ENCODE peak calls at places on chromosomes 16 and 17, in four cellular contexts. N is prostate gland, S is sigmoid colon, F is stomach. Q is an unnamed sample.

GRCh38 chr17:63917646-63918045 is 993 bp downstream of the GH1 start:
- DNase-seq in S (no peak), N (no peak), F (no peak), Q (no peak)

GRCh38 chr16:73565263-73565662 is 517.3 kb upstream of the ZFHX3 start:
- DNase-seq in S (no peak), N (no peak), F (no peak), Q (no peak)

GRCh38 chr17:32873114-32873513 is 3.8 kb downstream of the MYO1D start:
- DNase-seq in F (no peak), S (no peak), N (no peak), Q (no peak)

GRCh38 chr16:13479549-13479948 is 440.4 kb upstream of the ERCC4 start:
- DNase-seq in S (no peak), F (no peak), N (no peak), Q (no peak)

GRCh38 chr17:16348586-16348985 is 4.7 kb downstream of the CENPV start:
- DNase-seq in F (no peak), S (peak; percentile 41), N (no peak), Q (no peak)

GRCh38 chr17:42581744-42582270 is 4.3 kb upstream of the PSMC3IP start:
- DNase-seq in F (no peak), N (no peak), S (no peak), Q (no peak)

GRCh38 chr16:22631264-22631663 is 120.6 kb downstream of the NPIPB5 start:
- DNase-seq in N (no peak), F (no peak), S (no peak), Q (no peak)

GRCh38 chr17:17239832-17240231 is 2.9 kb upstream of the FLCN start:
- DNase-seq in N (no peak), S (no peak), F (no peak), Q (no peak)

GRCh38 chr17:79797492-79798295 is 817 bp upstream of the CBX8 start:
- DNase-seq in F (no peak), N (no peak), S (no peak), Q (no peak)

GRCh38 chr16:12097523-12098428 is 121.2 kb downstream of the SNX29 start:
- DNase-seq in S (peak; percentile 76), N (peak; percentile 72), F (no peak), Q (no peak)

GRCh38 chr16:68645494-68646388 is 631 bp downstream of the CDH3 start:
- DNase-seq in N (peak; percentile 25), S (no peak), F (no peak), Q (peak; percentile 55)

GRCh38 chr16:1154887-1155331 is 2.0 kb downstream of the CACNA1H start:
- DNase-seq in F (no peak), N (no peak), S (no peak), Q (no peak)

GRCh38 chr17:66547170-66547865 is 244.9 kb downstream of the PRKCA start:
- DNase-seq in S (no peak), N (no peak), F (no peak), Q (no peak)

GRCh38 chr16:67525176-67525860 is 3.3 kb upstream of the RIPOR1 start:
- DNase-seq in F (no peak), N (no peak), S (no peak), Q (no peak)
- H3K4me1 ChIP-seq in F (peaks cover 23% of the 10 kb centered on the region), N (peaks cover under 1% of the 10 kb centered on the region), S (peaks cover 15% of the 10 kb centered on the region), Q (no peaks in the 10 kb centered on the region)

GRCh38 chr17:81119223-81120148 is 45.8 kb upstream of the PVALEF start:
- DNase-seq in S (peak; percentile 87), N (peak; percentile 84), F (peak; percentile 89), Q (peak; percentile 89)
- H3K4me3 ChIP-seq in S (peak overlapping the region; percentile 27), N (peak overlapping the region; percentile 24), F (peak overlapping the region; percentile 44), Q (peak overlapping the region; percentile 58)

DNA sequence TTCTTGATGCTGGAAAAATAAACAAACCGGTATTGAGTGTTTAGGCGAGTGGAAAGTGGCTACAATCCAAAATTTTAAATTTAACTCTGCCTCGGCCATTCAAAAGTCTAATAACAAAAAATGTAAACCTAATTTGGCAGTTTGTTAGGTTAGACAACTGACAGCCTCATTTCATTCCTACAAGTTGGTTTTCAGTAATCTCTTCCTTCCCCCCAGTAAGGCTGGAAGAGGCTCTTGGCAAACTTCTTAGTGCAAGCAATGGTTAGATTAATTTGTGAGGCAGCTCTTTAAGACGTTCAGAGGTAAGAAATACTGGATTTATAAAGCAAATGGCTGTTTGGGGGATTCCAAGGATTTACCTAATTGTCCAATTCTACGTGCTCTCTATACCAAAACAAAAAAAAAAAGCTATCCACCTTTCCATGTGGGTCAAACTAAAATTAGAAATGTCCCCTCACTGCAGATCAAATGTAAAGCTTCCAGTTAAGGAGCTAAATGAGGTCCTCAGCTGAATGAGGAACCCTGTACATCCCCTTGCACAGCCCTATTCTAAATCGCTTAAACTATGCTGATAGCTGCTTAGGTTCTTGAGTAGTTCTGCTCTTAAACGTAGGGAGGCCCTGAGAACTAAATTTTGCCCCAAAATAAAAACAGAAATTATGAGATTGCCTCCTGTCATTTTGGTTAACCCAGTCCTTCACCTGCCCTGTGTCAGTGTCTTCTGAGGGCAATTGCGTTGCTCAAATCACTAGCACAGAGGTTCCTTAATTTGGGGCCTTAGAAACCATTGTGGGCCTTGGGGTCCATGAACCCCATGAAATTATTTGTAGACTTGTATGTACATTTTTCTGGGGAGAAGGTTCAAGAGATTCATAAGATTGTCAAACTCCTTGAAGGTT is 2.9 kb downstream of the HEXIM1 start:
- DNase-seq in N (no peak), F (no peak), S (no peak), Q (no peak)
- TF ChIP-seq POLR2AphosphoS5 in N (peak; percentile 27), F (no peak), S (no peak), Q (no peak)

GRCh38 chr17:21373696-21374454 is 2.3 kb upstream of the KCNJ12 start:
- DNase-seq in S (no peak), F (no peak), N (no peak), Q (no peak)
- H3K4me1 ChIP-seq in S (peaks cover 44% of the 10 kb centered on the region), F (peaks cover 31% of the 10 kb centered on the region), N (no peaks in the 10 kb centered on the region), Q (peaks cover 11% of the 10 kb centered on the region)

DNA sequence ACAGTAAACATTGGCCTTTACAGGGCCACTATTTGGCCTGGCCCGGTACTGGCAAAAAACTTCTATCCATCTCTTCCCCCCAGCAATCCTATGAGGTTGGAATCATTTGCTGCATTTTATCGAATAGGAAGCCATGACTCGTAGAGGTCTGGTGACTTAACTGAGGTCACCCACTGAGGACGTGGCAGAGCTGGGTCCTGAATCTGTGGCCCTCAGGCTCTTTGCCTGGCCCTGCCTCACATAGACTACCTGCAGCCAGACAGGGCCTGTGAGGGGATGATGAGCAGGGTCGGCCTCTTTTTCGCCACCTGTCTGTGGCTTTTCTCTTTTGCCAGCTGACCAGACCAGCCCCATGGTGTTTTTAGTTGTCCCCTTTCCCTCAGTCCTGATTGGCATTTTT is 1.9 kb downstream of the PPP4C start:
- DNase-seq in S (no peak), N (no peak), F (no peak), Q (no peak)
- H3K4me3 ChIP-seq in S (no peak overlapping the region), N (no peak overlapping the region), F (peak overlapping the region; percentile 98), Q (no peak overlapping the region)

DNA sequence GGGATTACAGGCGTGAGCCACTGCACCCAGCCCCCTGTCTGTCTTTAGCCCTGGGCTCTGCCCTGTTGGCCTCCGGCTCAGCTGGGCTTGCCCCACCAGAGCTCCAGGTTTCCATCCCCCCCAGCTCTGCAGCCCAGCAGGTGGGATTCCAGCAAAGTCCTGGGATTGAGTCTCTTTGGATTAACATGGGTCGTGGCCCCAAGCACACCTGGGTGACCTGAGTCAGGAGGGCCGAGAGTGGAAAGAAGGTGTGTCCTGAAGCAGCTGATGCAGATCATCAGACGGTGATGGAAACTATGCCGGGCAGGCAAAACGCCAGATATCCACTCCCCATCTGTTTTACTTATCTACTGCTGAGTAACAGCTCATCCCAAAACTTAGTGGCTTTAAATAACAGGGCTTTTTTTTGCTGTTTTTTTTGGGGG is 72.5 kb downstream of the KNOP1 start:
- DNase-seq in S (peak; percentile 93), N (no peak), F (no peak), Q (no peak)
- TF ChIP-seq POLR2AphosphoS5 in S (peak; percentile 11), N (no peak), F (no peak), Q (no peak)

GRCh38 chr16:89645122-89645521 is 12.4 kb downstream of the CHMP1A start:
- DNase-seq in F (no peak), S (no peak), N (no peak), Q (no peak)

GRCh38 chr16:89642574-89642973 is 14.9 kb downstream of the CHMP1A start:
- DNase-seq in F (no peak), N (no peak), S (no peak), Q (no peak)

GRCh38 chr16:89646270-89646669 is 11.2 kb downstream of the CHMP1A start:
- DNase-seq in S (no peak), F (no peak), N (no peak), Q (no peak)

GRCh38 chr16:89641719-89642187 is 15.8 kb downstream of the CHMP1A start:
- DNase-seq in N (no peak), S (no peak), F (no peak), Q (no peak)

DNA sequence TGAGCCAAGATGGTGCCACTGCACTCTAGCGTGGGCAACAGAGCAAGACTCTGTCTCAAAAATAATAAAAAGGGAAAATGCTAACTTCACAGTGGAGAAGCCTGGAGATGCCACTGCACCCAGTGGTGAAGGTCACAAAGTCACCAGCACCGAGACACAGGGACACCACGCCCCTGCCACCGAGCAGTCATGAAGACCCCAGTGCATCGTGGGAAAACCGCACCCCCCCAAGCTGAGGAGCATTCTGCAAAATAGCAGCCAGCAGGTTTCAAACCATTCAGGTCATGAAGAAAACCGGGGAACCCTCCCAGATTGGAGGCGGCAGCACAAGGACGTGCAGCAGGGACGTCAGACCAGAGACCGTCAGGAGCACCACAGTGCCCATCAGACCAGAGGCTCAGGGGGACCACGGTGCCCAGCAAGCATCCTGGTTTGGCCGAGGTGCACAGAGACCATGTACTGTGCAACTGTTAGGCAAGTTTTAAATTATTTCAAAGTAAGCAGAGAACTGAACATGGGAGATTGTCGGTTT is 13.7 kb downstream of the CHMP1A start:
- DNase-seq in F (no peak), S (no peak), N (no peak), Q (no peak)
- H3K4me1 ChIP-seq in F (peaks cover 18% of the 10 kb centered on the region), S (peaks cover 13% of the 10 kb centered on the region), N (no peaks in the 10 kb centered on the region), Q (peaks cover 4% of the 10 kb centered on the region)

GRCh38 chr17:77958716-77959215 is 263 bp downstream of the TNRC6C start:
- DNase-seq in N (no peak), F (no peak), S (no peak), Q (no peak)

GRCh38 chr17:77957869-77958715 is at the start of gene TNRC6C:
- DNase-seq in S (peak; percentile 100), F (peak; percentile 100), N (peak; percentile 100), Q (peak; percentile 100)

GRCh38 chr17:77959926-77960521 is 1.5 kb downstream of the TNRC6C start:
- DNase-seq in F (no peak), S (no peak), N (no peak), Q (no peak)

GRCh38 chr17:77957215-77957868 is 1.2 kb upstream of the TNRC6C start:
- DNase-seq in S (no peak), N (no peak), F (no peak), Q (no peak)

DNA sequence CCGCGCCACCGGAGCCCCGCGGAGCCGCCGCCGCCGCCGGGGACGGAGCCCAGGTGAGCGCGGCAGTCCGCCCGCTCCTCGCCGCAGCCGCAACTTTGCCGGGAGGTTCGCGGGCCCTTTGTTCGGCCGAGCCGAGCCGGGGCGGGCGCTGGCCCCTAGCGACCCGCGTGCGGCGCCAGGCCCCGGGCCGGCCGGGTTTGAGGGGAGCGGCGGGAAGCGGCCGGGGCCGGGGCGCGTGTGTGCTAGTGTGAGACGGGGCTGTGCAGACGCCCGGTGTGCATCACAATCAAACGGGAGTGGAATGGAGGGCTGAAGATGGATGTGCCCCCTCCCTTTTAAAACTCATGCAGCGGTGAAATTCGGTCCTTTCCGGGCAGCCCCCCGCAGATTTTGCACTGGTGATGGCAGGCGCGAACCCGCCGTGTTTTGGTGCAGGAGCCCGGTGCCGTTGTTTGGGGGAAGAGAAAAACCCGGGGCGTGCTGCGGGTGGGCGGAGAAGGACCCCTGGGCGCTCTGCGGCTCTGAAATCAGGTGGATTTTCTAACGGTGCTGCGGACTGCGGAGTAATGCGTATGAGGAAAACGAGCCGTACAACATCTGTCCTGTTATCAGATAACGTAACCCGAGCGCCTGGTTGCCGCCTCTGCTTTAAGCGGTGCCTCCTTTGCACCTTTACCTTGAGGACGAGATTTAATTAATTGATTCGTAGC is 868 bp downstream of the TNRC6C start:
- DNase-seq in S (no peak), F (peak; percentile 35), N (peak; percentile 11), Q (no peak)
- H3K4me3 ChIP-seq in S (peak overlapping the region; percentile 79), F (peak overlapping the region; percentile 89), N (peak overlapping the region; percentile 85), Q (peak overlapping the region; percentile 93)

Q was measured in breast epithelium.